ENCODE peak calls at places on chromosomes 4 and X, in five cellular contexts. X is K562, R is HepG2, J is HEK293T, W is GM12878. P is an unnamed sample.

GRCh38 chr4:180950377-180950776 is 1292.8 kb upstream of the TENM3 start:
- DNase-seq in X (no peak), R (no peak), J (no peak), W (no peak), P (no peak)

GRCh38 chr4:120616-121015 is 3.7 kb upstream of the ZNF718 start:
- DNase-seq in X (no peak), R (no peak), J (no peak), W (no peak), P (no peak)

GRCh38 chr4:40845136-40845910 is 95.6 kb downstream of the NSUN7 start:
- DNase-seq in X (no peak), R (no peak), J (no peak), W (no peak), P (no peak)

GRCh38 chrX:12946406-12946805 is 28.5 kb upstream of the TMSB4X start:
- DNase-seq in X (no peak), R (no peak), J (no peak), W (no peak), P (no peak)

GRCh38 chr4:46993075-46994006 is at the start of gene GABRA4:
- DNase-seq in X (no peak), R (no peak), J (no peak), W (no peak), P (no peak)

GRCh38 chr4:98710831-98711230 is 52.4 kb upstream of the TSPAN5 start:
- DNase-seq in X (no peak), R (no peak), J (no peak), W (no peak), P (no peak)

GRCh38 chr4:173318648-173319211 is 15.4 kb downstream of the HMGB2 start:
- DNase-seq in X (no peak), R (peak), J (no peak), W (no peak), P (peak)

GRCh38 chr4:182879913-182880312 is 37.3 kb downstream of the DCTD start:
- DNase-seq in X (no peak), R (no peak), J (no peak), W (no peak), P (no peak)

GRCh38 chrX:79259073-79259689 is 108.0 kb downstream of the ITM2A start:
- DNase-seq in X (no peak), R (no peak), J (no peak), W (peak), P (no peak)

GRCh38 chr4:94551616-94552564 is 100.1 kb downstream of the PDLIM5 start:
- DNase-seq in X (no peak), R (no peak), J (no peak), W (no peak), P (no peak)

GRCh38 chr4:25308761-25309160 is 3.8 kb upstream of the ZCCHC4 start:
- DNase-seq in X (no peak), R (peak), J (no peak), W (no peak), P (no peak)

GRCh38 chr4:71406459-71406963 is 67.7 kb downstream of the SLC4A4 start:
- DNase-seq in X (peak), R (no peak), J (no peak), W (no peak), P (no peak)

GRCh38 chr4:108426493-108426892 is 193.9 kb upstream of the RPL34 start:
- DNase-seq in X (no peak), R (no peak), J (no peak), W (no peak), P (no peak)

GRCh38 chr4:124321370-124321769 is 391.2 kb downstream of the ANKRD50 start:
- DNase-seq in X (no peak), R (no peak), J (no peak), W (no peak), P (no peak)

GRCh38 chr4:80393246-80393969 is 57.9 kb downstream of the CFAP299 start:
- DNase-seq in X (no peak), R (no peak), J (no peak), W (no peak), P (no peak)

GRCh38 chrX:44997888-44998287 is 124.9 kb downstream of the KDM6A start:
- DNase-seq in X (no peak), R (no peak), J (no peak), W (peak), P (no peak)

GRCh38 chr4:140884431-140885058 is 128.4 kb upstream of the TBC1D9 start:
- DNase-seq in X (peak), R (peak), J (peak), W (peak), P (peak)

GRCh38 chr4:112664611-112665010 is 27.7 kb downstream of the LARP7 start:
- DNase-seq in X (no peak), R (no peak), J (no peak), W (no peak), P (no peak)

GRCh38 chrX:19198448-19198847 is 76.2 kb upstream of the ADGRG2 start:
- DNase-seq in X (no peak), R (no peak), J (no peak), W (no peak), P (no peak)

GRCh38 chrX:72652132-72652531 is 62.0 kb downstream of the PHKA1 start:
- DNase-seq in X (no peak), R (no peak), J (no peak), W (no peak), P (no peak)

GRCh38 chr4:98801259-98801725 is 127.6 kb downstream of the EIF4E start:
- DNase-seq in X (peak), R (no peak), J (no peak), W (no peak), P (no peak)

GRCh38 chrX:138018145-138018799 is 452.3 kb downstream of the ZIC3 start:
- DNase-seq in X (no peak), R (no peak), J (no peak), W (no peak), P (no peak)

GRCh38 chr4:159002950-159003349 is 99.9 kb upstream of the RAPGEF2 start:
- DNase-seq in X (no peak), R (no peak), J (no peak), W (no peak), P (no peak)

GRCh38 chrX:68508799-68509198 is 9.9 kb downstream of the YIPF6 start:
- DNase-seq in X (peak), R (no peak), J (no peak), W (no peak), P (no peak)

GRCh38 chrX:77527233-77528001 is 80.2 kb downstream of the FGF16 start:
- DNase-seq in X (peak), R (no peak), J (no peak), W (no peak), P (peak)

GRCh38 chr4:25500626-25501318 is 123.7 kb downstream of the ANAPC4 start:
- DNase-seq in X (no peak), R (no peak), J (peak), W (no peak), P (peak)

GRCh38 chr4:1198070-1198844 is 25.9 kb upstream of the SPON2 start:
- DNase-seq in X (no peak), R (no peak), J (no peak), W (no peak), P (peak)

GRCh38 chr4:168907119-168907698 is 102.8 kb downstream of the CBR4 start:
- DNase-seq in X (no peak), R (no peak), J (no peak), W (no peak), P (no peak)

GRCh38 chr4:155659168-155659567 is 7.5 kb upstream of the GUCY1A1 start:
- DNase-seq in X (no peak), R (no peak), J (no peak), W (no peak), P (no peak)

GRCh38 chr4:76087007-76087769 is 12.7 kb downstream of the ART3 start:
- DNase-seq in X (peak), R (peak), J (peak), W (no peak), P (peak)

GRCh38 chr4:5128569-5128968 is 77.3 kb downstream of the STK32B start:
- DNase-seq in X (no peak), R (no peak), J (no peak), W (no peak), P (no peak)

DNA sequence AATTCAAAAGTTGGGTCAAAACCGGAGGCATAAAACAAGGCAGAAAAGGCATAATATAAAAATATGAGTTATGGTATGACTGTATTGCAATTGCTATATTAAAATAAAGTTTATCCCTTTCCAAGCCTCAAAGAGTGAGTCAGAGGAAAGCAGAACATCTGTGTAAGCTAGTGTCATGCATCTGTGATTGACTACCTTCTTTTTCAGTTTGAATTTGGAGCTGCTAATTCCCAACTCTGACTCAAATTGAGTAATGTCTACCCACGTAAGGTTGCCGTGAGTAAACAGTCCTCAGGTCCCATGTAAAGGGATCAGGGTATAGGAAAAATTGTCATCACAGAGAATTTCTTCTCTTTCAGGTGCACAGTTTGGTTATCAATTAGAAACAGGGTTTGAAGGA is 6.5 kb upstream of the SLITRK4 start:
- DNase-seq in X (no peak), R (no peak), J (no peak), W (no peak), P (no peak)
- TF ChIP-seq FOXM1 in X (no peak), R (no peak), J (no peak), W (no peak), P (no peak)

GRCh38 chr4:163343604-163344146 is at the start of gene NPY5R:
- DNase-seq in X (no peak), R (no peak), J (peak), W (no peak), P (peak)

DNA sequence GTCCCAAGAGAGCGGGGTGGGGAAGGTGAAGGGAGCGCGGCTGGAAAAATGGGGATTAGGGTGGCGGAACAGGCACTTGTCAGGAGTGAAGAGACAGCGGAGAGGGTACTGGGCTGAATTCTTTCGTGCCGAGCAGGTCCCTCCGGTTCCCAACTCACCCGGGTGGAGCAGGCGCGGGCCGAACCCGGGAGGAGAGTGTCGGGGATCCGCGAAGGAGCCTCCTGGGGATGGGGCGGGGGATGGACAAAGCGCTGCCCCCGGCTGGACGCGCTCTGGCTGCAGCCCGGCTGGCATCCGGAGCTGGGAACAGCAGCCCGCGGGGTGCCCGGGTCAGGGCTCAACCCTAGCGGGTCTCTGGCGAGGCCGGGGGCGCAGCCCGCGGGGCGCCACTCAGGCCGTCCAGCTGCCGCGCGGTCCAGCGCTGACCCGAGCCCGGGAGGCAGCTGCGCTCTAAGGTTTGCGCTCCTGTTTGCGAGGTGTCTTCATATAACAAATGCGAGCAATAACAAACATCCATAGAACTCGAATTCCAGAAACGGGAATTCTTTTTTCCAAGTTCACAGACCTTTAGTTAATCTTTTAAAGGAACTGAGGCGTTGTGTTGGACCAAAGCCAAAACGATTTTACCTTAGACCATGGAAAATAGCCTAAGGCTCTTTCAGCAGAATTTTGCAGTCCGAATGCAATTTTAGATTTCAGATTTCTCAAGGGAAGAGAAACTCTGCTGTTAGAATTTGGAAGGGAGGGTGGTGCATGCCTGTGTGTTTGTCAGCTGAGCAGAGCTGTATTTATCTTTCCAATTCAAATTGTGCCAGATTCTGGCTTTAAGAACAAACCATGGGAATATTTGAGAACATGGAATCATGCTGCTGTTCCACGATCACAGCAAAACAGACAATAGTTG is 707 bp downstream of the NPY5R start:
- DNase-seq in X (no peak), R (no peak), J (peak), W (no peak), P (peak)
- TF ChIP-seq FOXM1 in X (no peak), R (no peak), J (no peak), W (no peak), P (no peak)

GRCh38 chr4:56049428-56050212 is 100.9 kb downstream of the CEP135 start:
- DNase-seq in X (peak), R (no peak), J (peak), W (no peak), P (peak)
- TF ChIP-seq FOXM1 in X (no peak), R (no peak), J (no peak), W (no peak), P (no peak)

DNA sequence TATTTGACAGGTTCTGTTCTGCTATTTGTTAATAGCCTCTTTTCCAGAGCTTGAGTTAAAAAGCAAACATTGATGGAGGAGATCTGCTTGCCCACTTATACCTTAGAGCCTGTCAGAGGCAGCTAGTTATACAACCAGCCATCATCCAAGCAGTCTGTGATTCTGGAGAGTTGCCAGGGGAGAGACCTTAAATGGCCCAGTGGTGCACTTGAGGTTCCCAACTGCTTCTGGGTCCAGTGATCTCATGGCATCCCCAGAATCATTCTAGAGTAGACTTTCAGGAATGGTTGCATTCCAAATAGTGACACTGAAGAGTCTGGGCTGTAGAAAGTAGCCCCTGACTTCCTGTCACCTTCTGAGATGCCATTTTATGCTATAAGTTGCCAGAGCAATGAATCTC is 160.7 kb downstream of the FHIP1A start:
- DNase-seq in X (no peak), R (no peak), J (no peak), W (no peak), P (no peak)
- TF ChIP-seq FOXM1 in X (no peak), R (no peak), J (no peak), W (no peak), P (no peak)

GRCh38 chr4:11366859-11367258 is 61.8 kb downstream of the HS3ST1 start:
- DNase-seq in X (no peak), R (no peak), J (no peak), W (no peak), P (no peak)

GRCh38 chr4:11368701-11369115 is 60.0 kb downstream of the HS3ST1 start:
- DNase-seq in X (no peak), R (no peak), J (no peak), W (no peak), P (no peak)

GRCh38 chr4:11367371-11367770 is 61.3 kb downstream of the HS3ST1 start:
- DNase-seq in X (no peak), R (no peak), J (no peak), W (no peak), P (no peak)

DNA sequence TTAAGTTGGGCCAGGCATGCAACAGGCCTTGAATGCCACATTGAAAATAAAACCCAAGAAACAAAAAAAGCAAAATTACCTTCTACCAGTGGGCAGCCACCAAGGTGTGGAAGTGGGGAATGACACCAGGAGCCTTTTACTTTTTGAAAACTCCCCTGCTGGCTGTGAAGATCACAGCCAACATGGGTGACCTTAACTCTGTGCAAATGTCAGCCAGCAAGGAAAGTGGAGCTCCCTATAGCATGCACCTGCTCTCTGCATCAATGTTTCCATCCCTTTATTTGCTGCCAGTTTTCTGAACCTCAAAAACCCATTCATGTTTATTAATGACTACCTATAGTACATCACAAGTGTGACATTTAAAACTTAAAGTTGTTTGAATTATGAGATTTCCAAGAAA is 63.7 kb downstream of the HS3ST1 start:
- DNase-seq in X (no peak), R (no peak), J (no peak), W (no peak), P (no peak)
- TF ChIP-seq FOXM1 in X (no peak), R (no peak), J (no peak), W (no peak), P (no peak)

DNA sequence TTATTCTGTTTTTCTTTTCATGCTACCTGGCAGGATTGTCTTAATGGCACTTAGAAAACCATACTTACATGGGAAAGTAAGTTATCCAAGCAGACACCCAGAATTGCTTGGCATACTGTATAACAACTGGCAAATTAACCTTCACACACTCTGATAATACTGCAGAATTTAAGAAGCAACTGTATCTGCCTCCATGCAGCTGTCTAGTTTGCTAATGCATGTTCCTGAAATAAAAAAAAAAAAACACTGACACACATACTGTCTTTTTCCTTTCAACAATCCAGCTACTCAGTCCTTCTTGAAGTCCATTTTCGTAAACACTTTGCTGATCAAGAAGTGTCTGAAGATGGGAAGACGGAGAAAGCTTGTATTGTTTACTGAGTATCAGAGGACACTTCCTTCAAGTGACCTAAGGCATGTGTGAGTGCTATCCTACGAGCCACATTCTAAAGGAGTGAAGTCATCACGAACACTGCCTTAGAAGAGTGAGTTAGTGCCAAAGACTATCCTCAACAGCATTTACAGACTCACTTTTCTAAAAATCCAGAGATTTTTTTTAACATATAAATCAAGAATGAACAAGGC is 82.6 kb downstream of the LUZP4 start:
- DNase-seq in X (no peak), R (no peak), J (peak), W (no peak), P (no peak)
- TF ChIP-seq FOXM1 in X (no peak), R (no peak), J (no peak), W (no peak), P (no peak)

GRCh38 chr4:102757681-102758080 is 3.1 kb downstream of the MANBA start:
- DNase-seq in X (no peak), R (peak), J (no peak), W (no peak), P (no peak)

GRCh38 chr4:102761478-102761790 is 666 bp upstream of the MANBA start:
- DNase-seq in X (no peak), R (peak), J (no peak), W (no peak), P (no peak)

GRCh38 chr4:102759835-102760644 is 728 bp downstream of the MANBA start:
- DNase-seq in X (peak), R (peak), J (peak), W (peak), P (no peak)

GRCh38 chr4:102760645-102761477 is at the start of gene MANBA:
- DNase-seq in X (peak), R (peak), J (peak), W (no peak), P (peak)

DNA sequence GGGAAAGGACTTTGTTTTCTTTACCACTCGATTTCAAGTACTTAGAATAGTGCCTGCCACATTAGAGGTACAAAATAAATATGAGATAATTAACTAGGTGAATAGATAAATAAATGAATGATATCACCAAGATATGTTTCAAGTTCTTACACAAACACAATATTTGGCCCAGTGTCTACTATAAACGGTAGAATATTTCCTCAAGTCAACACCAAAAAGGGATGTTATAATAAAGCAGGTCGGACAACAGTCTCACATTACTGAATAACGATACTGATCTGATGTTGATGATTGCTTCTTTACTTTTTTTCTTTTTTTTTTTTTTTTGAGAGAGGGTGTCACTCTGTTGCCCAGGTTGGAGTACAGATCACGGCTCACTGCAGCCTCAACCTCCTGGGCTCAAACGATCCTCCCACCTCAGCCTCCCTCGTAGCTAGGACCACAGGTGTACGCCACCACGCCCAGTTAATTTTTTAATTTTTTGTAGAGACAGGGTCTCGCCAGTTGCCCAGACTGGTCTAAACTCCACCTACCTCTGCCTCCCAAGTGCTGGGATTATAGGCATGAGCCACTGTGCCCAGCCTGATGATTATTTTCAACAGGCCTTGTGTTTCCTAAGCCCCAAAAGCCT is 2.4 kb downstream of the MANBA start:
- DNase-seq in X (no peak), R (no peak), J (no peak), W (no peak), P (no peak)
- TF ChIP-seq FOXM1 in X (no peak), R (no peak), J (no peak), W (no peak), P (no peak)

P was measured in SK-N-SH.